ENCODE peak calls at places on chromosomes 7 and 10, in six cellular contexts. F, G, H, W, D and B are unnamed samples. For H3K27me3, the result is how much of the 10 kb centered on the place peaks cover.

GRCh38 chr10:77974396-77975074 is 48.0 kb upstream of the DLG5 start:
- DNase-seq in G (peak), W (peak), D (no peak), F (no peak), H (peak), B (no peak)

GRCh38 chr10:104309980-104310978 is 28.0 kb downstream of the ITPRIP start:
- DNase-seq in F (peak), W (no peak), G (no peak), H (no peak), D (peak), B (peak)

GRCh38 chr7:158655931-158656441 is 48.6 kb downstream of the NCAPG2 start:
- DNase-seq in F (no peak), H (no peak), W (no peak), D (no peak), G (no peak), B (no peak)

GRCh38 chr7:90432752-90433151 is 29.5 kb downstream of the CLDN12 start:
- DNase-seq in G (no peak), D (no peak), W (no peak), F (no peak), H (no peak), B (peak)

GRCh38 chr10:26486304-26486703 is 48.2 kb downstream of the APBB1IP start:
- DNase-seq in D (no peak), G (peak), F (no peak), W (no peak), H (peak), B (no peak)

GRCh38 chr7:99141756-99142726 is 1.9 kb downstream of the SMURF1 start:
- DNase-seq in D (peak), F (peak), H (peak), G (peak), W (peak), B (peak)

GRCh38 chr7:122790132-122790531 is 87.4 kb upstream of the RNF148 start:
- DNase-seq in F (no peak), D (no peak), G (peak), H (no peak), W (no peak), B (no peak)

GRCh38 chr10:110137142-110137545 is 70.3 kb upstream of the MXI1 start:
- DNase-seq in W (peak), F (peak), D (no peak), G (peak), H (peak), B (no peak)

GRCh38 chr10:119341236-119342016 is 134.1 kb downstream of the GRK5 start:
- DNase-seq in H (peak), D (peak), G (peak), F (no peak), W (peak), B (peak)

GRCh38 chr10:43202657-43203490 is 64.0 kb downstream of the RASGEF1A start:
- DNase-seq in H (peak), D (peak), G (peak), F (no peak), W (no peak), B (peak)

GRCh38 chr7:4603843-4604231 is 78.3 kb upstream of the FOXK1 start:
- DNase-seq in W (no peak), H (no peak), F (no peak), D (no peak), G (no peak), B (no peak)

GRCh38 chr7:29806131-29806792 is at the start of gene WIPF3:
- DNase-seq in W (no peak), D (peak), H (peak), G (peak), F (no peak), B (peak)
- H3K27me3 ChIP-seq in W (half or more), D (under half), H (under half), G (under half), F (under half), B (half or more)

GRCh38 chr10:124324451-124324850 is 94.3 kb downstream of the OAT start:
- DNase-seq in W (no peak), H (no peak), G (no peak), D (no peak), F (no peak), B (peak)

GRCh38 chr10:124325658-124325965 is 93.1 kb downstream of the OAT start:
- DNase-seq in W (no peak), H (no peak), F (no peak), D (no peak), G (no peak), B (no peak)

GRCh38 chr10:124325998-124326636 is 92.6 kb downstream of the OAT start:
- DNase-seq in F (no peak), W (no peak), D (no peak), G (no peak), H (no peak), B (peak)

GRCh38 chr10:124323806-124324205 is 94.9 kb downstream of the OAT start:
- DNase-seq in F (no peak), W (no peak), G (no peak), D (no peak), H (no peak), B (peak)

GRCh38 chr10:124324856-124325657 is 93.7 kb downstream of the OAT start:
- DNase-seq in W (no peak), G (no peak), D (no peak), F (no peak), H (no peak), B (peak)
- H3K27me3 ChIP-seq in W (under half), G (under half), D (under half), F (under half), H (under half), B (under half)

GRCh38 chr10:102227050-102227449 is 951 bp downstream of the ELOVL3 start:
- DNase-seq in G (no peak), F (no peak), H (no peak), D (no peak), W (peak), B (peak)
- H3K27me3 ChIP-seq in G (under half), F (under half), H (under half), D (under half), W (under half), B (under half)

DNA sequence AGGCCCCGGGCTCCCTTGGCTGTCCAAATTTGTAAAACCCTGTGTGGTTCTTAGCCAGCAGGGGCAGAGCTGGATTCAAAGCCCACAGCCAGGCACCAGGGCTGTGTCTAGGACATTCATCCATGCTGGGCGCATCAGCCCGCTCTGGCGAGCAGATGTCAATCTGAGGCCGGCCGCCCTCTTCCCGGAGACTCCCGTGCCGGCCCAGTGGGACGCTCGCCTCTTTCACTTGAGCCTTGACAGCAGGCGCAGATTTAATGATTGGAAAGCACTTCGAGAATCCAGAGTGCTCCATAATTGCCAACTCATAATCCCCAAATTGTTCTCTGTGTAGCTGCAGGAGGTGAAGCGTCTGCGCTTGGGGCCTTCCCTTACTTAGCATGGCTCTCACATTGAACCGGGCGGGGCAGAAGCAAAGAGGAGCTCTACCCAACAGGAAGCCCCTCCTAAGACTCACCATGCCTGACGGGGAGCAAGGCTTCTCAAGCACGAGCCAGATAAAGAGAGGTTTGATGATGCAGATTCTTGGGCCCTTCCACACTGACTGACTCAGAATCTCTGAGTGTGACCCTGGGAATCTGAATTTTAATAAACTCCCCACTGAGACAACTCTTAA is 36.6 kb downstream of the SLIT1 start:
- DNase-seq in G (no peak), D (no peak), F (no peak), H (no peak), W (no peak), B (peak)
- H3K27me3 ChIP-seq in G (under half), D (under half), F (under half), H (under half), W (under half), B (under half)

GRCh38 chr7:155973451-155973997 is 161.3 kb upstream of the SHH start:
- DNase-seq in F (no peak), H (no peak), D (no peak), G (no peak), W (no peak), B (no peak)

GRCh38 chr7:155972247-155972646 is 160.0 kb upstream of the SHH start:
- DNase-seq in D (no peak), G (no peak), W (no peak), F (no peak), H (no peak), B (no peak)

GRCh38 chr7:155974186-155974897 is 162.1 kb upstream of the SHH start:
- DNase-seq in G (no peak), H (no peak), W (no peak), F (no peak), D (no peak), B (peak)

GRCh38 chr7:155972651-155973349 is 160.5 kb upstream of the SHH start:
- DNase-seq in W (no peak), H (no peak), D (no peak), G (no peak), F (no peak), B (no peak)

GRCh38 chr7:155975490-155975889 is 163.2 kb upstream of the SHH start:
- DNase-seq in W (no peak), D (peak), F (no peak), G (no peak), H (no peak), B (peak)
- H3K27me3 ChIP-seq in W (half or more), D (under half), F (under half), G (under half), H (under half), B (under half)

DNA sequence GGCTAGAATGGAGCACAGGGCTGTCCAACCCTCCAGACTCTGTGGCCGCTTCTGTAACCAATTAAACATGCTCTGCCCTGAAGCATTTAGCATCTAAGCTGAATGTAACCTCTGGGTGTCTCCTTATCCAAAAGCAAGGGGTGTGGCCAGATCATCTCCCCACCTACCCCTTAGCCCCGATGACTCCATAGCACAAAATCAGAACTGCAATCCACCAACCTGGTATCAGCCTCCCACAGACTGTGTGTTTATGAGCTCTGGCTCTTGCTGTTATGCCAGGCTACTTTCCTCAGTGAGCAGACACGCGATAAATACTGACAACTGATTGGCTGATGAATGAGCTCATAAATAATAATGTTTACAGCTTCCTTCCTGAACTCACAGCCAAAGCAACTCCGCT is 3.2 kb downstream of the FRMD4A start:
- DNase-seq in G (no peak), F (no peak), W (no peak), D (no peak), H (no peak), B (no peak)
- H3K27me3 ChIP-seq in G (under half), F (under half), W (under half), D (under half), H (under half), B (under half)

DNA sequence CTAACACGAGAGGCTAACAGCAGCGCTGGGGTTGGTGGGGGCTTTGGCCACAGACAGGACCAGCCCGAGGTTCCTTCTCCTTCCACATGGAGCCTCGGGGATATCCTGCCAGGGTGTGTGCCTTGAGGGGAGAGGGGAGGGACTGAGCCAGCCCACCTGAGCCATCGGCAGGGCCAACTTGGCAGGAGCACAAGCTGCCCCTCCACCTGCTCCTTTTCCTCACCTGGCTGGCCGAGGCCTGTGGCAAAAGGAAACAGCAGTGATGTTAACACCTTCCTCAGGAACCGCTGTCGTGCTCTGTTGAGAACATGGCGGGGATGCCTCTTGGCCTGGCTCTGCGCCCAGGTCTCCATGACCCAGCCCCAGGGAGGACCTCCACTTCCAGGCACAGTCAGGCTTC is 255.1 kb upstream of the PPP2R2D start:
- DNase-seq in F (no peak), H (no peak), G (no peak), W (no peak), D (no peak), B (peak)
- H3K27me3 ChIP-seq in F (under half), H (under half), G (under half), W (under half), D (under half), B (under half)

DNA sequence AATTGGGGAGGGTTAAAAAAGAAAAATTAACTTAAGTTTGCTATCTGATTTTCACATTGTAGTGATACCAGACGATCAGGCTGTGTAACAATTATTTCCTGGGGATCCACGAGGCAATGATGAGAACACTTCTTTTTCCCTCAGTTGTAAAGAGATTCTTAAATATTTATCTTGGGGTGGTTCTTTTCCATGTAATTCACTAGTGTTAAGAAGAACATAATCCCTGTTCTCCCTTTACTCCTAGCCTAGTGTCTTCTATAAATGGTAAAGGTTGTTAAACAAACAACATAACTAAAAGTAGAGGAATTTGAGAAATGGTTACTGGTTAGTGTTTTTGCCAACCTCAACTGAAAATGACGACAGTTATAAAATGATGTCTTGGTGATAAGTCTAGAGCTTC is 1.3 kb downstream of the TBX20 start:
- DNase-seq in G (no peak), W (no peak), H (no peak), D (no peak), F (no peak), B (no peak)
- H3K27me3 ChIP-seq in G (half or more), W (half or more), H (half or more), D (under half), F (under half), B (half or more)